ENCODE peak calls at places on chromosomes 7 and 10, in four cellular contexts. B, L, P and W are unnamed samples.

GRCh38 chr7:68280931-68281330 is 1284.3 kb downstream of the TYW1 start:
- DNase-seq in P (no peak), B (no peak), L (no peak), W (no peak)

GRCh38 chr10:110311357-110311949 is 6.7 kb upstream of the SMNDC1 start:
- DNase-seq in B (peak; percentile 43), P (peak; percentile 44), L (peak; percentile 57), W (peak; percentile 55)

GRCh38 chr7:39613577-39613976 is 9.8 kb upstream of the RALA start:
- DNase-seq in B (no peak), L (no peak), P (no peak), W (no peak)

GRCh38 chr7:123580406-123581161 is 21.0 kb upstream of the ASB15 start:
- DNase-seq in L (no peak), B (no peak), P (no peak), W (peak; percentile 26)

GRCh38 chr10:87870154-87870553 is 6.7 kb downstream of the PTEN start:
- DNase-seq in P (no peak), B (no peak), L (no peak), W (no peak)

GRCh38 chr10:46998192-46998591 is 87.0 kb downstream of the PTPN20 start:
- DNase-seq in B (no peak), L (no peak), P (no peak), W (no peak)

GRCh38 chr7:146557971-146558469 is 441.4 kb downstream of the CNTNAP2 start:
- DNase-seq in L (no peak), P (no peak), B (no peak), W (no peak)

GRCh38 chr7:55438765-55439525 is 73.8 kb downstream of the LANCL2 start:
- DNase-seq in P (no peak), B (peak; percentile 79), L (peak; percentile 72), W (peak; percentile 64)

GRCh38 chr7:121278120-121279021 is 50.4 kb upstream of the WNT16 start:
- DNase-seq in P (no peak), L (no peak), B (no peak), W (no peak)
- H3K4me1 ChIP-seq in P (no peaks in the 10 kb centered on the region), L (no peaks in the 10 kb centered on the region), B (no peaks in the 10 kb centered on the region), W (no peaks in the 10 kb centered on the region)

GRCh38 chr7:155106356-155106755 is 36.2 kb downstream of the HTR5A start:
- DNase-seq in L (no peak), B (no peak), P (no peak), W (no peak)
- H3K4me1 ChIP-seq in L (no peaks in the 10 kb centered on the region), B (no peaks in the 10 kb centered on the region), P (no peaks in the 10 kb centered on the region), W (no peaks in the 10 kb centered on the region)

DNA sequence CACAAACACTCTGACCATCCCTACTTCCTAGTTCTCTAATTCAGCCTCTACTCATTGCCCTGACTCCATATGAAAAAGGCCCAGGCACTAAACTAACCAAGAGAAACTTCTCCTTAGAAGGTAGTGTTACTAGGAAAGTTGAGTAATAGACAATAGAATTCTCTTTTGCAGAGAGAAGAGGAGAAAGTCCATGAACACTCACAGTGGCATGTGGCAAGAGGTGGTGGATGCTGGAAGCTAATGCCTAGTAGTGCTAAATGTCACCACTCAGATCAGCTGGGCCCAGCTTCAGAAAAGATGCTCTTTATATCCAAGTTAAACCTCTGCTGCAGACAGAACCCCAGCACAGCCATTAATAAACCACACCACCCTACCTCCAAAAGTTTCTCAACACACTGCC is 58.2 kb downstream of the SORBS1 start:
- DNase-seq in L (no peak), B (no peak), P (no peak), W (no peak)
- H3K4me1 ChIP-seq in L (peaks cover 58% of the 10 kb centered on the region), B (peaks cover 13% of the 10 kb centered on the region), P (peaks cover 4% of the 10 kb centered on the region), W (peaks cover 16% of the 10 kb centered on the region)

GRCh38 chr7:30176463-30177090 is 41.8 kb downstream of the MTURN start:
- DNase-seq in L (no peak), P (no peak), B (no peak), W (no peak)
- H3K4me1 ChIP-seq in L (peaks cover 20% of the 10 kb centered on the region), P (peaks cover 7% of the 10 kb centered on the region), B (peaks cover 21% of the 10 kb centered on the region), W (peaks cover 26% of the 10 kb centered on the region)

DNA sequence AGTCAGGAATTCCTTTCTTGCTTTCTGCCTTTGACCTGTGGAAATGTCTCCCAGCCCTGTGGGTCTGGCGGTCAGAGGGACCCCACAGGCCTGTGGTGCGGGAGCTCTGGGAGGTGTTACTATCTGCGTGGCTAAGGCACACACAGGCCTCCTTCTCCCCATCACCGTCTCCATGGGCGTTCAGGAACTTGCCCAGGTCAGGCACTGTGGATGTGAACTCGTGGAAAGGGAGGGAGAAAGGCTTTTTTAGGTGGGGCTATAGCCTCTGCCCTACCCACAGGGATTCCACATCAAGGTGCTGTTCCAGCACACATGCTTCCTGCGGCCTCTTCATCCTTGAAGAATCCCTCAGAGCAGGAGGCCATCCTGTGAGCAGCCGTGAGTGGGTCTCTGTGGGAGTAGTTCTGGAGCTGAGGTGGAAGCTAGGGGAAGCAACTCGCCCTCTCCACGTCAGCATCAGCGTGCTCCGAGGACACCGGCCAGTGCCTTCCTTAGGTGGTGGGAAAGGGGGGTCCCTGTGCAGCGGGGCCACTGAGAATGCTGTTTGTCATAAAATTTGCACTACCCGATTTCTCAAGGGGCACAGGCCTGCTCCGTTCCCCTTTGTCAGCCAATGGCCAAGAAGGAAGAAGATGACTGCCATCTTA is 7.5 kb upstream of the ATP6V0E2 start:
- DNase-seq in L (no peak), B (no peak), P (no peak), W (no peak)
- H3K4me1 ChIP-seq in L (no peaks in the 10 kb centered on the region), B (no peaks in the 10 kb centered on the region), P (no peaks in the 10 kb centered on the region), W (peaks cover 63% of the 10 kb centered on the region)

GRCh38 chr10:131777921-131778320 is 122.9 kb upstream of the PPP2R2D start:
- DNase-seq in L (peak; percentile 3), P (no peak), B (no peak), W (no peak)

GRCh38 chr10:131778385-131778784 is 122.4 kb upstream of the PPP2R2D start:
- DNase-seq in L (peak; percentile 7), B (no peak), P (no peak), W (no peak)

GRCh38 chr10:131779661-131780394 is 121.0 kb upstream of the PPP2R2D start:
- DNase-seq in B (no peak), P (no peak), L (peak; percentile 10), W (no peak)

GRCh38 chr10:131777162-131777561 is 123.6 kb upstream of the PPP2R2D start:
- DNase-seq in P (no peak), L (no peak), B (no peak), W (no peak)

DNA sequence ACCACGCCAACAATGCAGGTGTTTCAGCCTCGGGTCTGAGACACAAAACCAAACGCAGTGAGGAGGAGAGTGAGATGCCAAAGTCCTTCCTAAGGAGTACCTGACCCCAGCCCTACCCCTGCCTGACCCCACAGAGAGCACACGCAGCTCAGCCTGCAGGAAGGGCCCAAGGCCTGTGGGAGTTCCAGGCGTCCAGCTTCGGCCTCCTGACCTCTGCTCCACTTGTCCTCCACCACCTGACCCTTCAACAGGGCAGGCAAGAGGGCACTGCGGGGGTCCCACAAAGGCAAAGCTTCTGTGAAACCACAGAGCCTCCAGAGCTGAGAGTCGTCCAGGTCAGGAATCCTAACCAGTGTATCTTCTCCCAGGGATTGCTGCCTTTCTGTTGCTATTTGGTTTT is 122.0 kb upstream of the PPP2R2D start:
- DNase-seq in L (peak; percentile 18), P (no peak), B (no peak), W (no peak)
- H3K4me1 ChIP-seq in L (no peaks in the 10 kb centered on the region), P (no peaks in the 10 kb centered on the region), B (no peaks in the 10 kb centered on the region), W (no peaks in the 10 kb centered on the region)

DNA sequence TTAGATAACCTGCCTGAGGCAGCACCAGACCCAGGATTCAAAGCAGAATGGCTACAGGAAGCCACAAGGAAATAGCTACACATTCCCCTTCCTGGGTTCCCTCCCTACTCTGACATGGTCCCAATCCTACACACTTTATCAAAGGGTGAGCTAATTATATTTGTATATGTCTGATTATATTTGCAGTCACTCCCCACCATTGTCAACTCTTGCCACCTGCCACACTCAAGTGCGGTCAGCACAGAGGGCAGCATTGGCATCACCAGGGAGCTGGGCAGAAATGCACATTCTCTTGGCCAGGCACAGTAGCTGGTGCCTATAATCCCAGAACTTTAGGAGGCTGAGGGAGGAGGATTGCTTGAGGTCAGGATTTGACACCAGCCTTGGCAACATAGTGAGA is 114.1 kb upstream of the PDLIM1 start:
- DNase-seq in B (no peak), P (no peak), L (no peak), W (no peak)
- H3K4me1 ChIP-seq in B (peaks cover 11% of the 10 kb centered on the region), P (no peaks in the 10 kb centered on the region), L (peaks cover 48% of the 10 kb centered on the region), W (peaks cover 60% of the 10 kb centered on the region)

GRCh38 chr10:70512149-70512611 is 33.6 kb downstream of the PALD1 start:
- DNase-seq in P (no peak), B (no peak), L (no peak), W (peak; percentile 39)
- H3K4me1 ChIP-seq in P (peaks cover 47% of the 10 kb centered on the region), B (peaks cover 18% of the 10 kb centered on the region), L (peaks cover 29% of the 10 kb centered on the region), W (peaks cover 63% of the 10 kb centered on the region)

DNA sequence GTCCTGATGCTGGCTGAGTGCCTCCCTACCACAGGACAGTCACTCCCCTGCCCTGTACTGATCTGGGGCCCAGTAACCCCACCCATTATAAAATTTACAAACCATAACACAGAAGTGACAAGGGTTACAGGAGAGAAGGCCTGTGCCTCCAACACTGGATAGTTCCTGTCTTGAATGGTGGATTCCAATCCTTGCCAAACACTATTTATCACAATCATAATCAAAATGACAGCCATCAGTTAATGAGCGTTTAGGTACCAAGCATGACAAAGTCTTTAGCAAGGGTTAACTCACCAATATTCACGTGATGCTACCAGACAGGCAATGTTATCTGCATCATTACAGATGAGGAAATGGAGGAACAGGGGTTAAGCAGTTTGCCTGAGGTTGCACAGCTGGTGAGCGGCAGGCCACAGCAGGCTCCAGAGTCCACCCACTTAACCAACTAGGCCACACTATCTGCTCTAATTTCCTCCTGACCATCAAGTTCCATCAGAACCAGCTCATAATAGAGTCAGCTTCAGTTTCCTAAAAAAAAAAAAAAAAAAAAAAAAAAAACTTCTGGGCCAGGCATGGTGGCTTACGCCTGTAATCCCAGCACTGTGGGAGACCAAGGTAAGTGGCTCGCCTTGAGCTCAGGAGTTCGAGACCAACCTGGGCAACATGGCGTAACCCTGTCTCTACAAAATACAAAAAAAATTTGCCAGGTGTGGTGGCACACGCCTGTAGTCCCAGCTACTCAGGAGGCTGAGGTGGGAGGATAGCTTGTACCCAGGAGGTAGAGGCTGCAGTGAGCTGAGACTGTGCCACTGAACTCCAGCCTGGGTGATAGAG is 14.2 kb downstream of the PDLIM1 start:
- DNase-seq in B (peak; percentile 73), P (no peak), L (no peak), W (no peak)
- H3K4me1 ChIP-seq in B (peaks cover 77% of the 10 kb centered on the region), P (no peaks in the 10 kb centered on the region), L (peaks cover 41% of the 10 kb centered on the region), W (peaks cover 100% of the 10 kb centered on the region)

GRCh38 chr7:102832694-102833093 is 80.1 kb upstream of the LRRC17 start:
- DNase-seq in L (no peak), P (no peak), B (no peak), W (no peak)
- H3K4me1 ChIP-seq in L (no peaks in the 10 kb centered on the region), P (peaks cover 6% of the 10 kb centered on the region), B (no peaks in the 10 kb centered on the region), W (no peaks in the 10 kb centered on the region)